ENCODE peak calls at places on chromosome 22, in four cellular contexts. D is OCI-LY7, B is adrenal gland, W is Peyer's patch. K is an unnamed sample.

GRCh38 chr22:26330971-26331625 is 98.0 kb upstream of the ASPHD2 start:
- DNase-seq in W (no peak), D (peak), B (peak), K (peak)

GRCh38 chr22:23237201-23237798 is 57.0 kb downstream of the BCR start:
- DNase-seq in D (no peak), W (no peak), B (no peak), K (peak)

GRCh38 chr22:44133901-44134511 is 46.7 kb upstream of the PARVG start:
- DNase-seq in W (no peak), B (no peak), D (no peak), K (no peak)

GRCh38 chr22:38724926-38725571 is 19.3 kb downstream of the GTPBP1 start:
- DNase-seq in B (no peak), W (no peak), D (peak), K (peak)

GRCh38 chr22:37639771-37640590 is 512 bp downstream of the SH3BP1 start:
- DNase-seq in W (peak), B (no peak), D (peak), K (no peak)

GRCh38 chr22:50191041-50191740 is 5.5 kb downstream of the TRABD start:
- DNase-seq in D (peak), B (no peak), W (no peak), K (no peak)

GRCh38 chr22:22371031-22371541 is 126.5 kb downstream of the VPREB1 start:
- DNase-seq in B (peak), D (peak), W (no peak), K (peak)

GRCh38 chr22:45064313-45065268 is 54.8 kb upstream of the PHF21B start:
- DNase-seq in W (no peak), B (peak), D (no peak), K (no peak)

GRCh38 chr22:43867839-43868652 is 5.7 kb upstream of the SULT4A1 start:
- DNase-seq in W (peak), D (peak), B (peak), K (peak)

GRCh38 chr22:49582171-49582570 is 245.5 kb downstream of the BRD1 start:
- DNase-seq in W (no peak), B (no peak), D (no peak), K (no peak)

GRCh38 chr22:34804588-34804987 is 261.4 kb upstream of the ISX start:
- DNase-seq in B (no peak), W (no peak), D (peak), K (peak)

GRCh38 chr22:44130076-44130711 is 50.5 kb upstream of the PARVG start:
- DNase-seq in B (no peak), W (no peak), D (no peak), K (no peak)

GRCh38 chr22:25282671-25283561 is 63.5 kb downstream of the CRYBB2 start:
- DNase-seq in W (no peak), B (no peak), D (no peak), K (no peak)

GRCh38 chr22:37970864-37971263 is 13.5 kb downstream of the SOX10 start:
- DNase-seq in W (no peak), D (no peak), B (no peak), K (no peak)

GRCh38 chr22:32175751-32176644 is 16.9 kb upstream of the C22orf42 start:
- DNase-seq in W (no peak), D (no peak), B (no peak), K (no peak)

GRCh38 chr22:19464546-19464945 is 14.4 kb downstream of the UFD1 start:
- DNase-seq in D (no peak), B (no peak), W (no peak), K (no peak)

GRCh38 chr22:49398646-49399045 is 429.0 kb downstream of the BRD1 start:
- DNase-seq in D (no peak), B (no peak), W (peak), K (no peak)

GRCh38 chr22:37519268-37520195 is at the start of gene CARD10:
- DNase-seq in D (no peak), B (peak), W (peak), K (no peak)

GRCh38 chr22:38403806-38404205 is 51.2 kb downstream of the KCNJ4 start:
- DNase-seq in W (no peak), B (no peak), D (no peak), K (no peak)

GRCh38 chr22:50218996-50219727 is 18.4 kb downstream of the SELENOO start:
- DNase-seq in B (peak), W (peak), D (no peak), K (peak)

GRCh38 chr22:49032821-49033220 is 794.9 kb downstream of the BRD1 start:
- DNase-seq in W (no peak), D (no peak), B (no peak), K (no peak)

GRCh38 chr22:24083361-24083760 is 72.3 kb downstream of the CABIN1 start:
- DNase-seq in W (no peak), D (no peak), B (no peak), K (no peak)

GRCh38 chr22:20571531-20572007 is 64.2 kb downstream of the MED15 start:
- DNase-seq in D (peak), B (peak), W (no peak), K (peak)

GRCh38 chr22:50526849-50527801 is 1.7 kb upstream of the SCO2 start:
- DNase-seq in B (peak), D (peak), W (no peak), K (no peak)

GRCh38 chr22:38040953-38041759 is 16.0 kb upstream of the PICK1 start:
- DNase-seq in W (no peak), D (no peak), B (no peak), K (no peak)

GRCh38 chr22:19396561-19396933 is 35.0 kb downstream of the HIRA start:
- DNase-seq in D (no peak), W (no peak), B (no peak), K (no peak)

GRCh38 chr22:20238567-20239062 is 29.5 kb downstream of the RTN4R start:
- DNase-seq in D (peak), W (peak), B (no peak), K (peak)

GRCh38 chr22:44132724-44133123 is 48.0 kb upstream of the PARVG start:
- DNase-seq in W (no peak), D (no peak), B (no peak), K (no peak)

GRCh38 chr22:38139901-38140300 is 29.4 kb upstream of the BAIAP2L2 start:
- DNase-seq in D (no peak), B (no peak), W (no peak), K (no peak)

GRCh38 chr22:20531404-20532181 is 24.2 kb downstream of the MED15 start:
- DNase-seq in W (peak), B (peak), D (no peak), K (peak)

GRCh38 chr22:50665738-50666137 is 6.9 kb upstream of the SHANK3 start:
- DNase-seq in B (no peak), W (peak), D (peak), K (no peak)

GRCh38 chr22:22248878-22249277 is 4.3 kb downstream of the VPREB1 start:
- DNase-seq in W (no peak), D (peak), B (no peak), K (no peak)

GRCh38 chr22:48647051-48647450 is 1180.6 kb downstream of the BRD1 start:
- DNase-seq in D (no peak), B (no peak), W (no peak), K (no peak)

GRCh38 chr22:25722223-25723015 is 19.6 kb upstream of the MYO18B start:
- DNase-seq in D (no peak), B (no peak), W (no peak), K (no peak)

GRCh38 chr22:33823552-33823951 is 96.7 kb downstream of the LARGE1 start:
- DNase-seq in D (no peak), B (peak), W (no peak), K (no peak)

GRCh38 chr22:46681010-46681409 is 57.0 kb downstream of the CERK start:
- DNase-seq in B (no peak), D (peak), W (no peak), K (no peak)
- TF ChIP-seq CTCF in B (no peak), D (peak), W (no peak), K (peak)

GRCh38 chr22:41256254-41256897 is 15.6 kb upstream of the CHADL start:
- DNase-seq in B (peak), D (no peak), W (no peak), K (no peak)
- TF ChIP-seq CTCF in B (no peak), D (no peak), W (no peak), K (no peak)

GRCh38 chr22:29284196-29284595 is 16.1 kb downstream of the EWSR1 start:
- DNase-seq in D (no peak), B (no peak), W (no peak), K (no peak)
- TF ChIP-seq CTCF in D (no peak), B (no peak), W (no peak), K (no peak)

GRCh38 chr22:36339171-36340065 is 48.3 kb downstream of the MYH9 start:
- DNase-seq in W (no peak), D (no peak), B (no peak), K (no peak)
- TF ChIP-seq CTCF in W (no peak), D (no peak), B (no peak), K (no peak)

GRCh38 chr22:27617214-27617881 is 184.2 kb downstream of the MN1 start:
- DNase-seq in B (no peak), W (no peak), D (no peak), K (no peak)
- TF ChIP-seq CTCF in B (no peak), W (no peak), D (peak), K (no peak)

DNA sequence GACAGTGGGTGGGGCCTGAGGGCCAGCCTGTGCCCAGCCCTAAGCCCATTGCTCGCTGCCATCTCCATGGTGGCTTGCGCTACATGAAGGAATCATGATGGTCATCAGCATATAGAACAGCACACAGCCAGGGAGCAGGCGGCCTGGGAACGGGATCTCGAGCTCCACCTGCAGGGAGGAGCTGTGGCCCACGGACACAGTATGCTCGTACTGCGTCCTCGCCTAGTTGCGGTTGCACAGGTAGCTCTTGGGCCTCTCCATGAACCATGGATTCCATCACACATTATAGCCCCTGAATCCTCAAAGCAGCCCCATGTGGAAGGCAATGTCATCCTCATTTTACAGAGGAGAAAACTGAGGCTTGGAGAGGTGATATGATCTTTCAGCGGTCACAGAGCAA is 15.1 kb downstream of the SEC14L4 start:
- DNase-seq in B (no peak), W (no peak), D (no peak), K (no peak)
- TF ChIP-seq CTCF in B (no peak), W (no peak), D (peak), K (peak)

GRCh38 chr22:46964773-46965550 is 202.5 kb downstream of the TBC1D22A start:
- DNase-seq in D (no peak), B (no peak), W (no peak), K (no peak)
- TF ChIP-seq CTCF in D (no peak), B (no peak), W (no peak), K (no peak)

GRCh38 chr22:40040927-40041326 is 46.2 kb downstream of the FAM83F start:
- DNase-seq in D (no peak), B (peak), W (no peak), K (peak)

GRCh38 chr22:40043793-40044101 is 49.0 kb downstream of the FAM83F start:
- DNase-seq in W (no peak), D (no peak), B (no peak), K (no peak)

GRCh38 chr22:40043086-40043485 is 48.3 kb downstream of the FAM83F start:
- DNase-seq in D (no peak), B (no peak), W (no peak), K (peak)

GRCh38 chr22:40042312-40042711 is 47.6 kb downstream of the FAM83F start:
- DNase-seq in D (no peak), B (no peak), W (no peak), K (no peak)

DNA sequence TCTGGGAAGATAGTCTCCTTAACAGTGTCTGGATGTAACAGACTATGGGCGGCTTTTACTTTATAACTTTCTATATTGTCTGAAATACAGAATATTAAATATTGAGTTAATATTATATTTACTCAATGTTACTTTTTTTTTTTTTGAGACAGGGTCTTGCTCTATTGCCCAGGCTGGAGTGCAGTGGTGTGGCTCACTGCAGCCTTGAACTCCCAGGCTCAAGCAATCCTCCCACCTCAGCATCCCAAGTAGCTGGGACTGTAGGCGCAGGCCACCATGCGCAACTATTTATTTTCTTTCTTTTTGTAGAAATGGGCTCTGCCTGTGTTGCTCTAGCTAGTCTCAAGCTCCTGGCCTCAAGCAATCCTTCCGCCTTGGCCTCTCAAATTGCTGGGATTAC is 47.0 kb downstream of the FAM83F start:
- DNase-seq in W (no peak), D (no peak), B (no peak), K (no peak)
- TF ChIP-seq CTCF in W (no peak), D (no peak), B (no peak), K (no peak)

DNA sequence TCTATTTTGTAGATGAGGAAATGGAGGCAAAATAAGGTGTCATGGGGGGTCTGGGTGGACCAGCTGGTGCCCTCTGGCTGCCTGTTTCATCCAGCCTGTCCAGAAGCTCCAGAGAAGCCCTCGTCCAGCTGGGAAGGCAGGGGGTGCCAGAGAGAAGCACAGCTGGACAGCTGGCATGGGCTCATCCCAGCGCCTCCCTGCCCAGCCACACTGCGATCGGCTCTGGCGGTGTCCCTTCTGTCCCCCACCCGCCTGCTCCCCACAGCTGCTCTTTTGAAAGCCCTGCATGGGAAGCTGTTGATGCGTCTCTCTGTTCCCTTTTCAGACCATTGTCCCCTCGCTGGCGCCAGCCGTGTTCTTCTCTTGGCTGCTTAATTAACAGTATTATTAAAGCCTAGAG is 86.5 kb downstream of the MN1 start:
- DNase-seq in W (no peak), B (no peak), D (no peak), K (no peak)
- TF ChIP-seq CTCF in W (no peak), B (no peak), D (no peak), K (no peak)

K was measured in A673.